ENCODE peak calls at places on chromosome 5, in six cellular contexts. Q is AG04450; E is aorta; H is CD4-positive, CD25-positive, alpha-beta regulatory T cell; R is stomach; G is WERI-Rb-1. C is an unnamed sample.

GRCh38 chr5:141876628-141877477 is 1.4 kb downstream of the PCDH1 start:
- DNase-seq in Q (no peak), E (no peak), H (no peak), R (peak; percentile 71), G (no peak), C (no peak)

GRCh38 chr5:89613222-89613956 is 730.4 kb upstream of the MEF2C start:
- DNase-seq in Q (no peak), E (no peak), H (no peak), R (no peak), G (no peak), C (no peak)

GRCh38 chr5:135491552-135492318 is 39.6 kb upstream of the TIFAB start:
- DNase-seq in Q (no peak), E (no peak), H (no peak), R (peak; percentile 30), G (no peak), C (peak; percentile 26)

GRCh38 chr5:169944922-169945675 is 35.2 kb downstream of the INSYN2B start:
- DNase-seq in Q (no peak), E (no peak), H (no peak), R (no peak), G (no peak), C (no peak)

GRCh38 chr5:452856-453710 is 10.1 kb downstream of the EXOC3 start:
- DNase-seq in Q (no peak), E (peak; percentile 18), H (no peak), R (no peak), G (peak; percentile 3), C (no peak)

GRCh38 chr5:68740204-68740910 is 353.5 kb upstream of the SLC30A5 start:
- DNase-seq in Q (no peak), E (no peak), H (no peak), R (no peak), G (no peak), C (no peak)

GRCh38 chr5:34655354-34655991 is 655 bp upstream of the RAI14 start:
- DNase-seq in Q (peak; percentile 57), E (no peak), H (peak; percentile 20), R (peak; percentile 58), G (peak; percentile 35), C (peak; percentile 71)

GRCh38 chr5:98443916-98444315 is 329.5 kb upstream of the RGMB start:
- DNase-seq in Q (no peak), E (no peak), H (no peak), R (no peak), G (no peak), C (no peak)

GRCh38 chr5:66960373-66961137 is 236.0 kb downstream of the CD180 start:
- DNase-seq in Q (no peak), E (no peak), H (no peak), R (peak; percentile 31), G (no peak), C (peak; percentile 36)

GRCh38 chr5:133781446-133781845 is 169.1 kb upstream of the FSTL4 start:
- DNase-seq in Q (no peak), E (no peak), H (no peak), R (no peak), G (no peak), C (no peak)

GRCh38 chr5:98638701-98639100 is 134.8 kb upstream of the RGMB start:
- DNase-seq in Q (no peak), E (no peak), H (no peak), R (no peak), G (no peak), C (peak; percentile 86)

GRCh38 chr5:134525687-134526482 is 415 bp downstream of the JADE2 start:
- DNase-seq in Q (peak; percentile 50), E (peak; percentile 85), H (peak; percentile 80), R (peak; percentile 71), G (peak; percentile 76), C (peak; percentile 90)

GRCh38 chr5:135887881-135888614 is 7.6 kb downstream of the IL9 start:
- DNase-seq in Q (no peak), E (no peak), H (no peak), R (no peak), G (peak; percentile 21), C (peak; percentile 50)

GRCh38 chr5:166910995-166911394 is 1380.5 kb upstream of the WWC1 start:
- DNase-seq in Q (no peak), E (no peak), H (no peak), R (no peak), G (no peak), C (no peak)

GRCh38 chr5:166909926-166910325 is 1381.5 kb upstream of the WWC1 start:
- DNase-seq in Q (no peak), E (no peak), H (no peak), R (no peak), G (no peak), C (no peak)

GRCh38 chr5:166909040-166909439 is 1382.4 kb upstream of the WWC1 start:
- DNase-seq in Q (no peak), E (no peak), H (no peak), R (no peak), G (peak; percentile 38), C (peak; percentile 77)

GRCh38 chr5:166907314-166907713 is 1384.1 kb upstream of the WWC1 start:
- DNase-seq in Q (no peak), E (no peak), H (no peak), R (no peak), G (no peak), C (no peak)
- H3K27ac ChIP-seq in Q (no peak overlapping the region), E (no peak overlapping the region), H (no peak overlapping the region), R (no peak overlapping the region), G (no peak overlapping the region), C (no peak overlapping the region)

DNA sequence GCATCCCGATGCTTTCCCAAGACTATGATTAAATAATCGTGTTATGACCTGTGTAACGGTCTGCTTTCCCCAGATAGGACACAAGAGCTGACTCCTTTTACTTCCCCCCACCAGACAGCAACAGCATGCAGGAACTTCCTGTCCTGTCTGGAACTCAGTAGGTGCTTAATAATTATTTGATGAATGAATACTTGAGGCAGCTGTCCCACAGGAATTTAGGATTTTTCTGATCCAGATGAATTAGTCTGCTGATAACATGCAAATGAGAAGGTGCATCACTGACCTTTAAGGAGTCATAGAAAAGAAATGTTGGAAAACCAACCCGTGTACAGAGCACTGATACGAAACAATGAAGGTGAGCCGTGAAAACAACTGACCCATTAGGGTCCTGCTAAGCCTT is 12.2 kb downstream of the RNF130 start:
- DNase-seq in Q (no peak), E (no peak), H (no peak), R (no peak), G (no peak), C (no peak)
- H3K9me3 ChIP-seq in Q (no peaks in the 10 kb centered on the region), E (no peaks in the 10 kb centered on the region), H (no peaks in the 10 kb centered on the region), R (no peaks in the 10 kb centered on the region), G (no peaks in the 10 kb centered on the region), C (no peaks in the 10 kb centered on the region)

GRCh38 chr5:5270958-5271605 is 131.0 kb downstream of the ADAMTS16 start:
- DNase-seq in Q (no peak), E (peak; percentile 79), H (no peak), R (peak; percentile 72), G (no peak), C (peak; percentile 12)
- H3K27ac ChIP-seq in Q (no peak overlapping the region), E (no peak overlapping the region), H (no peak overlapping the region), R (no peak overlapping the region), G (no peak overlapping the region), C (no peak overlapping the region)

GRCh38 chr5:50320131-50320749 is 120.8 kb downstream of the EMB start:
- DNase-seq in Q (no peak), E (no peak), H (no peak), R (no peak), G (no peak), C (no peak)
- H3K9me3 ChIP-seq in Q (no peaks in the 10 kb centered on the region), E (no peaks in the 10 kb centered on the region), H (no peaks in the 10 kb centered on the region), R (no peaks in the 10 kb centered on the region), G (no peaks in the 10 kb centered on the region), C (no peaks in the 10 kb centered on the region)

C was measured in cardiac muscle cell.